ENCODE peak calls at places on chromosomes 2 and 18, in four cellular contexts. G is K562, A is HCT116, L is HepG2. B is an unnamed sample.

GRCh38 chr18:58699551-58699950 is 28.3 kb downstream of the MALT1 start:
- DNase-seq in G (peak), A (no peak), L (no peak), B (no peak)

GRCh38 chr2:148874868-148875341 is at the start of gene KIF5C:
- DNase-seq in G (peak), A (peak), L (peak), B (no peak)

GRCh38 chr2:233331536-233331935 is 22.8 kb upstream of the DGKD start:
- DNase-seq in G (no peak), A (no peak), L (no peak), B (no peak)

GRCh38 chr2:32356735-32357544 is at the start of gene BIRC6:
- DNase-seq in G (peak), A (peak), L (peak), B (peak)

GRCh38 chr2:173571887-173572680 is 217.4 kb downstream of the CDCA7 start:
- DNase-seq in G (no peak), A (no peak), L (no peak), B (no peak)

GRCh38 chr2:68594674-68595492 is 48.5 kb upstream of the PROKR1 start:
- DNase-seq in G (peak), A (peak), L (peak), B (peak)

GRCh38 chr2:23209059-23209458 is 175.9 kb upstream of the KLHL29 start:
- DNase-seq in G (no peak), A (no peak), L (peak), B (no peak)

GRCh38 chr2:12465631-12466135 is 251.1 kb upstream of the TRIB2 start:
- DNase-seq in G (no peak), A (no peak), L (no peak), B (no peak)

GRCh38 chr18:50817898-50818250 is 1.9 kb downstream of the MRO start:
- DNase-seq in G (no peak), A (no peak), L (no peak), B (no peak)

GRCh38 chr2:23478087-23478932 is 93.3 kb downstream of the KLHL29 start:
- DNase-seq in G (no peak), A (no peak), L (no peak), B (no peak)

GRCh38 chr2:98805412-98806265 is 74.7 kb upstream of the MGAT4A start:
- DNase-seq in G (no peak), A (no peak), L (peak), B (no peak)

GRCh38 chr2:151097118-151097517 is 164.5 kb downstream of the RBM43 start:
- DNase-seq in G (no peak), A (no peak), L (no peak), B (no peak)

GRCh38 chr2:85854897-85855296 is 33.9 kb downstream of the ST3GAL5 start:
- DNase-seq in G (no peak), A (no peak), L (no peak), B (no peak)

GRCh38 chr2:198546091-198546490 is 741.7 kb downstream of the PLCL1 start:
- DNase-seq in G (no peak), A (no peak), L (peak), B (no peak)

GRCh38 chr2:60741588-60741987 is 14.5 kb upstream of the PAPOLG start:
- DNase-seq in G (no peak), A (no peak), L (no peak), B (no peak)

GRCh38 chr2:16608661-16609643 is 56.7 kb downstream of the CYRIA start:
- DNase-seq in G (peak), A (peak), L (peak), B (peak)

GRCh38 chr18:49073431-49073830 is 122.7 kb upstream of the SMAD7 start:
- DNase-seq in G (no peak), A (no peak), L (no peak), B (no peak)

GRCh38 chr2:24625728-24626484 is 134.9 kb downstream of the NCOA1 start:
- DNase-seq in G (no peak), A (no peak), L (no peak), B (no peak)

GRCh38 chr2:1632006-1632348 is 112.3 kb downstream of the PXDN start:
- DNase-seq in G (no peak), A (no peak), L (no peak), B (peak)

GRCh38 chr18:69874058-69874457 is 73.6 kb downstream of the CD226 start:
- DNase-seq in G (no peak), A (no peak), L (peak), B (no peak)

GRCh38 chr2:183037660-183038340 is 457 bp downstream of the NCKAP1 start:
- DNase-seq in G (peak), A (no peak), L (peak), B (no peak)

GRCh38 chr2:95343429-95344207 is 46.5 kb downstream of the KCNIP3 start:
- DNase-seq in G (no peak), A (no peak), L (no peak), B (no peak)

GRCh38 chr2:54895735-54896134 is 154.5 kb downstream of the RTN4 start:
- DNase-seq in G (no peak), A (no peak), L (no peak), B (no peak)

GRCh38 chr2:151576080-151576479 is 158.2 kb downstream of the NEB start:
- DNase-seq in G (no peak), A (no peak), L (no peak), B (no peak)

GRCh38 chr2:233867993-233868532 is at the start of gene MSL3B:
- DNase-seq in G (peak), A (peak), L (no peak), B (no peak)

GRCh38 chr18:36296591-36297418 is 708 bp upstream of the FHOD3 start:
- DNase-seq in G (peak), A (peak), L (peak), B (no peak)
- TF ChIP-seq CTCF in G (peak), A (peak), L (peak), B (peak)

DNA sequence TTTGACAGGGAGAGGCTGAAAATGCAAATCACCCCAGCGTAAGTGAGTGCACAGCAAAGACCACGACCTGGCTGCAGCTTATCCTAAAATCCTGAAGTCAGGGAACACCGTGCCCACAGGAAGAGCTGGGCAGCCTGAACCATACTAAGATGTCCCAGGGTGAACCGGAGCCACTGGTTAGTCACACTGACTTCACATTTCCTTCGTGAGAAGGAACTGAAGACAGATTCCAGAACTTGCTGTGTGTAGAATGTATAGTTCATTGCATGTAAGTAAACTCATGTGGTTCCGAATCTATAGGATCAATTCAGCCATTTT is 84.6 kb upstream of the NDUFV2 start:
- DNase-seq in G (no peak), A (no peak), L (no peak), B (no peak)
- H3K4me3 ChIP-seq in G (peak), A (peak), L (no peak), B (peak)

DNA sequence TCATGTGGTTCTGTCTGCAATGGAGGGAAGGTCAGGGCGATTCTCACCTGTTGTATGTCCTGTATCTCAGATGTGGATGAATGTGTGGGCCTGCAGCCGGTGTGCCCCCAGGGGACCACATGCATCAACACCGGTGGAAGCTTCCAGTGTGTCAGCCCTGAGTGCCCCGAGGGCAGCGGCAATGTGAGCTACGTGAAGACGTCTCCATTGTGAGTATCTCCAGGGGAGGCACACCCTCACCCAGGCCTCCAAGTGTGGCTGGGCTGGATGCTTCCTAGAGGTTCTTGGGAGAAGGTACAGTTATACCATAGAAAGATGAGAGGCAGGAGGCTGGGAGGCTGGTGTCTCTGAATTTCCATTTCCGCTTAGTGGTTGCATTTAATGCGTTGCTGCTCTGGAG is 46.9 kb downstream of the FBLN7 start:
- DNase-seq in G (no peak), A (no peak), L (no peak), B (no peak)
- TF ChIP-seq TCF7L2 in G (no peak), A (no peak), L (no peak), B (no peak)

GRCh38 chr18:14963246-14963645 is 215.3 kb downstream of the ANKRD30B start:
- DNase-seq in G (no peak), A (no peak), L (no peak), B (no peak)
- TF ChIP-seq CTCF in G (no peak), A (no peak), L (peak), B (no peak)

GRCh38 chr2:172099472-172100079 is 3.1 kb downstream of the DLX2 start:
- DNase-seq in G (no peak), A (no peak), L (no peak), B (no peak)
- H3K4me3 ChIP-seq in G (peak), A (peak), L (peak), B (peak)

GRCh38 chr18:9934274-9934673 is 20.5 kb downstream of the VAPA start:
- DNase-seq in G (no peak), A (no peak), L (no peak), B (no peak)
- TF ChIP-seq TCF7L2 in G (no peak), A (no peak), L (no peak), B (no peak)

GRCh38 chr18:12531747-12532146 is 124.0 kb downstream of the PRELID3A start:
- DNase-seq in G (no peak), A (no peak), L (no peak), B (no peak)
- TF ChIP-seq CTCF in G (peak), A (no peak), L (no peak), B (peak)

DNA sequence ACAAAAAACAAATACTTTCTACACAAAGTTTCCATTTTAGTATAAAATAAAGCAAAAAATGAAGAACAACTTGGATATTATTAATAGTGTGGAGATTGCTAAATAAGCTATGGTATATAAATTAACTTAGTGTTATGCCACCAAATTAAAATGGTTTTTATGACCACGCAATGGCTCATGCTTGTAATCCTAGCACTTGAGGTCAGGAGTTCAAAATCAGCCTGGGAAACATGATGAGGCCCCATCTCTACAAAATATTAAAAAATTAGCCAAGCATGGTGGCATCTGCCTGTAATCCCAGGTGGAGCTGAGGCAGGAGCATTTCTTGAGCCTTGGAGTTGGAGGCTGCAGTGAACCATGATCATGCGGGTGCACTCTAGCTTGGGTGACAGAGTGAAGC is 108.8 kb downstream of the SH3RF3 start:
- DNase-seq in G (no peak), A (no peak), L (no peak), B (no peak)
- H3K4me3 ChIP-seq in G (no peak), A (no peak), L (no peak), B (no peak)

GRCh38 chr2:9799011-9799596 is 44.2 kb upstream of the TAF1B start:
- DNase-seq in G (no peak), A (no peak), L (peak), B (no peak)

GRCh38 chr2:9799729-9800632 is 43.3 kb upstream of the TAF1B start:
- DNase-seq in G (peak), A (peak), L (peak), B (peak)

GRCh38 chr2:9802576-9802993 is 40.7 kb upstream of the TAF1B start:
- DNase-seq in G (no peak), A (no peak), L (no peak), B (no peak)

GRCh38 chr2:9800639-9800974 is 42.7 kb upstream of the TAF1B start:
- DNase-seq in G (no peak), A (no peak), L (no peak), B (no peak)

DNA sequence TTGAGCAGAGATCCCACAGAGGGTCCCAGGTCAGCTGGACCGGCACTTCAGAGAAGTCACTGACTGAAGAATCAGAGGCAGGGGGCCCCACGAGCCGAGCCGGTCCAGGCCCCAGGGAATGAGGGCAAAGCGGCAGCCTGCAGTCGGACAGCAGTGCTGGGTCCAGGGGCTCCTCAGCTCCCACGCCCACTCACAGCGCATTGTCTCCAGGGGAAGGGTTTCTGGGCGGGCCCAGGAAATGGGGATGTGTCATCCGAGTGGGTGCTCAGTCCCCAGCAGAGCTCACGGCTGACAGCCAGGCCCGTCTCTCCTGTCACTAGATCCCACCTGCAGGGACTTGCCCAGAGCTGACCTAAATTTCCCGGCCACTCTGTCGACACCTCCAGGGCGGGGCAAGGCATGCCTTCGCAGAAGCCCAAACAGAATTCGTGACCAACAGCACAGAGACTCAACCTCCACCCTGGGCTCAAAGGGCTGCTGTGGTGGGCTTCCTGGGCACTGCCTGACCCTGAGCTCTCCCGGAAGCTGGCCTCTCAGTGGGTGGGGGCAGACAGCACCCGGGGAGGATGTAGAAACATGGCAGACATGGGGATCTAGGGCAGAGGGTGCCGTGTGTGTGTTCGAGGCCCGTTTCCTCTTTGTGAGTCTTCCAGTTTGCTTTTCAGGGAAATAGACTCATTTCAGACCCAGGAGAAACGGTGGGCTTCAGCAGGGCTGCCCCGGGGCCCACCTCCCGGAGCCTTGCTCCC is 42.1 kb upstream of the TAF1B start:
- DNase-seq in G (peak), A (no peak), L (peak), B (no peak)
- TF ChIP-seq TCF7L2 in G (no peak), A (no peak), L (no peak), B (no peak)

GRCh38 chr2:188382107-188382506 is 90.4 kb downstream of the GULP1 start:
- DNase-seq in G (no peak), A (no peak), L (no peak), B (no peak)

GRCh38 chr2:188383158-188383557 is 91.5 kb downstream of the GULP1 start:
- DNase-seq in G (no peak), A (no peak), L (no peak), B (no peak)

GRCh38 chr2:188388831-188389230 is 97.2 kb downstream of the GULP1 start:
- DNase-seq in G (no peak), A (no peak), L (no peak), B (no peak)

GRCh38 chr2:188381614-188382013 is 89.9 kb downstream of the GULP1 start:
- DNase-seq in G (no peak), A (peak), L (no peak), B (peak)

GRCh38 chr2:188385857-188386256 is 94.2 kb downstream of the GULP1 start:
- DNase-seq in G (no peak), A (no peak), L (no peak), B (no peak)
- TF ChIP-seq CTCF in G (no peak), A (no peak), L (no peak), B (no peak)